ENCODE peak calls at places on chromosomes 5 and 9, in ten cellular contexts. V is GM23248, J is GM23338, A is hepatocyte, O is PC-3, Z is HCT116, E is Karpas-422, C is OCI-LY7, H is SK-N-SH, W is PC-9. N is an unnamed sample. For H3K9me2, the result is how much of the 10 kb centered on the place peaks cover.

GRCh38 chr5:91133183-91133582 is 249.9 kb downstream of the ARRDC3 start:
- DNase-seq in V (no peak), J (no peak), A (no peak), O (no peak), Z (no peak), E (no peak), C (no peak), H (no peak), W (no peak), N (no peak)

GRCh38 chr5:175181331-175181730 is 262.7 kb downstream of the DRD1 start:
- DNase-seq in V (no peak), J (no peak), A (no peak), O (no peak), Z (no peak), E (no peak), C (no peak), H (no peak), W (no peak), N (no peak)

GRCh38 chr9:133701981-133702797 is 36.0 kb downstream of the SARDH start:
- DNase-seq in V (no peak), J (no peak), A (peak), O (no peak), Z (no peak), E (no peak), C (peak), H (no peak), W (no peak), N (no peak)

GRCh38 chr5:134136221-134136631 is 21.7 kb downstream of the TCF7 start:
- DNase-seq in V (no peak), J (no peak), A (no peak), O (no peak), Z (no peak), E (no peak), C (no peak), H (no peak), W (no peak), N (no peak)

GRCh38 chr5:80153586-80154126 is 102.2 kb downstream of the SERINC5 start:
- DNase-seq in V (no peak), J (no peak), A (no peak), O (no peak), Z (no peak), E (no peak), C (no peak), H (no peak), W (no peak), N (no peak)

GRCh38 chr9:128916745-128917144 is 4.0 kb upstream of the PHYHD1 start:
- DNase-seq in V (no peak), J (no peak), A (no peak), O (no peak), Z (no peak), E (no peak), C (no peak), H (no peak), W (no peak), N (no peak)

GRCh38 chr5:173862047-173862477 is 26.1 kb upstream of the CPEB4 start:
- DNase-seq in V (no peak), J (no peak), A (no peak), O (no peak), Z (no peak), E (no peak), C (no peak), H (no peak), W (no peak), N (no peak)

GRCh38 chr5:78288246-78288645 is 6.3 kb downstream of the AP3B1 start:
- DNase-seq in V (peak), J (no peak), A (no peak), O (no peak), Z (no peak), E (no peak), C (no peak), H (no peak), W (no peak), N (no peak)

GRCh38 chr5:179870403-179870903 is 11.8 kb upstream of the MRNIP start:
- DNase-seq in V (peak), J (peak), A (peak), O (peak), Z (no peak), E (peak), C (peak), H (peak), W (no peak), N (no peak)

GRCh38 chr5:82104872-82105271 is 133.0 kb downstream of the ATG10 start:
- DNase-seq in V (no peak), J (no peak), A (no peak), O (no peak), Z (no peak), E (peak), C (no peak), H (no peak), W (no peak), N (no peak)

GRCh38 chr5:137194300-137194699 is 304.8 kb downstream of the SPOCK1 start:
- DNase-seq in V (no peak), J (no peak), A (no peak), O (no peak), Z (no peak), E (no peak), C (no peak), H (no peak), W (no peak), N (no peak)

GRCh38 chr9:35756743-35757526 is 2.9 kb upstream of the MSMP start:
- DNase-seq in V (peak), J (peak), A (peak), O (peak), Z (peak), E (peak), C (peak), H (peak), W (peak), N (peak)

GRCh38 chr5:135703026-135703550 is 124.3 kb upstream of the CXCL14 start:
- DNase-seq in V (no peak), J (no peak), A (no peak), O (no peak), Z (no peak), E (no peak), C (no peak), H (no peak), W (no peak), N (no peak)

GRCh38 chr5:66967102-66967501 is 229.5 kb downstream of the CD180 start:
- DNase-seq in V (peak), J (no peak), A (no peak), O (no peak), Z (no peak), E (no peak), C (no peak), H (no peak), W (no peak), N (no peak)

GRCh38 chr5:10317825-10318682 is 10.4 kb upstream of the CMBL start:
- DNase-seq in V (no peak), J (no peak), A (peak), O (peak), Z (no peak), E (no peak), C (no peak), H (no peak), W (no peak), N (no peak)

GRCh38 chr9:133683494-133684460 is 47.6 kb downstream of the DBH start:
- DNase-seq in V (peak), J (no peak), A (no peak), O (no peak), Z (no peak), E (no peak), C (peak), H (peak), W (no peak), N (no peak)

GRCh38 chr9:130054428-130054786 is 701 bp downstream of the GPR107 start:
- DNase-seq in V (peak), J (no peak), A (no peak), O (no peak), Z (no peak), E (no peak), C (no peak), H (no peak), W (no peak), N (no peak)

GRCh38 chr9:124386201-124386600 is 29.0 kb downstream of the PSMB7 start:
- DNase-seq in V (no peak), J (no peak), A (peak), O (no peak), Z (no peak), E (no peak), C (no peak), H (no peak), W (no peak), N (no peak)

GRCh38 chr5:140221697-140222223 is 46.8 kb downstream of the CYSTM1 start:
- DNase-seq in V (peak), J (no peak), A (no peak), O (peak), Z (peak), E (no peak), C (no peak), H (no peak), W (no peak), N (peak)

GRCh38 chr5:62460578-62460983 is 48.0 kb downstream of the IPO11 start:
- DNase-seq in V (peak), J (peak), A (peak), O (peak), Z (no peak), E (peak), C (peak), H (peak), W (no peak), N (peak)

GRCh38 chr5:8993031-8993430 is 552.8 kb downstream of the SEMA5A start:
- DNase-seq in V (peak), J (peak), A (peak), O (peak), Z (no peak), E (no peak), C (peak), H (no peak), W (no peak), N (no peak)

GRCh38 chr5:54317511-54318260 is 7.3 kb upstream of the ARL15 start:
- DNase-seq in V (peak), J (no peak), A (no peak), O (no peak), Z (no peak), E (no peak), C (no peak), H (no peak), W (no peak), N (no peak)

GRCh38 chr9:77747163-77747562 is 99.0 kb upstream of the GNA14 start:
- DNase-seq in V (peak), J (no peak), A (no peak), O (no peak), Z (no peak), E (no peak), C (no peak), H (no peak), W (no peak), N (no peak)

GRCh38 chr9:35649431-35650340 is 1.0 kb downstream of the SIT1 start:
- DNase-seq in V (peak), J (no peak), A (no peak), O (no peak), Z (no peak), E (peak), C (peak), H (no peak), W (no peak), N (no peak)

DNA sequence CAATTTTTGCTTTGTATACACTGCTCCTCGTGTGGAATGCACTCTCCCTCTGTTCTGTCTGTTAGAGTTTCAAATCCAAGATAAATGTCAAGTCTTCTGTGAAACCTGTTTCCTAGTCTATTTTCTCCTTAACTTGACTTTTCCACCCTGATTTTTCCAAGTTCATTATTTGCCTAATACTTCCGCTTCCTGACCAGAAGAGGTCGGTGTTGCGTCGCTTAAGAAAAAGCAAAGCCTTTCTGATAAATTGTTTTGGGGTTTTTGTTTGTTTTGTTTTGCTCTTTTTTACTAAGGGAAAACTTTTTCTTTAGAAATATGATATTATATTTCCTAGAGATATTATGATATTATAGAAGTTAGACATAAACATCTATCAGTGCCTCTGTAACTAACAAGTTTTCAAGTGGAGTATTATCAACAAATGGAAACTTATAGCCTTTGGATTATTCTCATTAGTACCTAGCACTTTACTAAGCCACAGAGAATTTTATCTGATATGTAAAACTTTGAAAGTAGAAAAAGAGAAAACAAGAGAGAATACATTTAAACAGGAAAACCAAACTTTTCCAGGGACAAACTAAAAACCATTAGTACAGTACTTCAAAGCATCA is 55.8 kb downstream of the PHAX start:
- DNase-seq in V (peak), J (peak), A (peak), O (peak), Z (peak), E (peak), C (peak), H (peak), W (no peak), N (peak)
- H3K9me2 ChIP-seq in V (under half), J (under half), A (under half), O (under half), Z (under half), E (under half), C (under half), H (under half), W (under half), N (under half)

DNA sequence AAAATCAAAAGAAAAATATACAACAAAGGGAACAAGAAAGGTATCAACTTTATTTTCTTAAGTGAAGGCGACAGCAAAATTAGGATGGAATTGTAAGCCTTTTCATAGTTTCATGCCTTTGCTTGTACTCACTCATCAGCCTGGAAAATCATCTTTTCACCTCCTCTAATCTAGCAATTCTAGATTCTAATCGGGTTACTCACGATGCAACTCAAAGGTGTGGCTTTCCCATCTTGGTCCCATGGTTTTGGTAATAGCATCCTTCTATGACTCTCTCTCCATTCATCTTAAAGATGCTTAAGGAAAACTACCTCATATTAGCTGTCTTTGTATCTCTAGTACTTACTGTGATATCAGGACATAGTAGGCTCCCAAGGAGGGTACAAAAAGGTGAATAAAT is 30.5 kb downstream of the DNAH5 start:
- DNase-seq in V (no peak), J (no peak), A (no peak), O (peak), Z (no peak), E (no peak), C (no peak), H (no peak), W (no peak), N (no peak)
- H3K27ac ChIP-seq in V (no peak), J (no peak), A (no peak), O (no peak), Z (no peak), E (no peak), C (no peak), H (no peak), W (no peak), N (no peak)

GRCh38 chr9:137347928-137348327 is 45.9 kb upstream of the NRARP start:
- DNase-seq in V (no peak), J (no peak), A (no peak), O (no peak), Z (no peak), E (no peak), C (no peak), H (no peak), W (no peak), N (no peak)

GRCh38 chr9:137349471-137350033 is 47.5 kb upstream of the NRARP start:
- DNase-seq in V (no peak), J (no peak), A (no peak), O (no peak), Z (no peak), E (no peak), C (no peak), H (peak), W (no peak), N (no peak)

GRCh38 chr9:137351781-137352501 is 49.9 kb upstream of the NRARP start:
- DNase-seq in V (no peak), J (no peak), A (no peak), O (no peak), Z (no peak), E (peak), C (no peak), H (no peak), W (no peak), N (no peak)

GRCh38 chr9:137350696-137351584 is 48.9 kb upstream of the NRARP start:
- DNase-seq in V (no peak), J (no peak), A (no peak), O (peak), Z (no peak), E (peak), C (no peak), H (no peak), W (no peak), N (no peak)

DNA sequence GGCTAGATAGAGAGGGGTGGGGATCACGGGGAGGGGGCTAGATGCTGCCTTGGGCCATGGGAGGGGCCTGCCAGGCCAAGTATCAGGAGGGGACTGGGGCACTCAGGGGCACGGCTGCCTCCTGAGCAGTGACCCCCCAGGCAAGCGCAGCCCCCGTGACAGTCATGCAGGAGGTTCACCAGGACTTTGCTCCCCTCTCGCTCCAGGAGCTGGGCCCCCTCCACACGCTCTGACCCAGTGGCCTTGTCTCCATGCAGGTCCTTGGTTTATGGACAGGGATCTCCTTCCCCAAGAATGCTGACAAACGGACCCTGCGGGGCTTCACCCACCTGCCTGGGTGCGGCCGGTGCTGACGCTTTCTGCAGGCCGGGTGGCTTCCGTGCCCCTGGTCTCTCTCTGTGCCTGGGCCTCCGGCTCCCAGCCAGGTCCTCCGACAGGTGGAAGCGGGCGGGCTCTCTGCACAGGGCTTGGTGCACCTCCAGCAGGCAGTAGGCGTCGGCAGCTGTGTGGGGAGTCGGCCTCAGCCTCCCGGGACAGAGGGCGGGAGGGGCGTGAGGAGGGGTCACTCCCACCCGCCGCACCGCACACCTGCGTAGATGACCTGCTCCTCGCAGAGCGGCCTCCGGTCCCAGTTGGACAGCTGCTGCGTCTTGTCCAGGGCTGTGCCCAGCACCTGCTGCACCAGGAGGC is 46.9 kb upstream of the NRARP start:
- DNase-seq in V (no peak), J (no peak), A (no peak), O (no peak), Z (no peak), E (peak), C (no peak), H (no peak), W (no peak), N (no peak)
- H3K9me2 ChIP-seq in V (under half), J (under half), A (under half), O (under half), Z (under half), E (under half), C (under half), H (under half), W (under half), N (under half)

GRCh38 chr5:35626108-35626507 is 8.4 kb downstream of the SPEF2 start:
- DNase-seq in V (peak), J (no peak), A (no peak), O (no peak), Z (no peak), E (no peak), C (no peak), H (no peak), W (no peak), N (no peak)

GRCh38 chr5:35622974-35623373 is 5.3 kb downstream of the SPEF2 start:
- DNase-seq in V (no peak), J (no peak), A (no peak), O (no peak), Z (no peak), E (no peak), C (no peak), H (no peak), W (no peak), N (no peak)

GRCh38 chr5:35626553-35626952 is 8.9 kb downstream of the SPEF2 start:
- DNase-seq in V (no peak), J (no peak), A (no peak), O (no peak), Z (no peak), E (no peak), C (no peak), H (no peak), W (no peak), N (no peak)
- H3K27ac ChIP-seq in V (peak), J (no peak), A (no peak), O (no peak), Z (no peak), E (no peak), C (no peak), H (peak), W (no peak), N (no peak)

DNA sequence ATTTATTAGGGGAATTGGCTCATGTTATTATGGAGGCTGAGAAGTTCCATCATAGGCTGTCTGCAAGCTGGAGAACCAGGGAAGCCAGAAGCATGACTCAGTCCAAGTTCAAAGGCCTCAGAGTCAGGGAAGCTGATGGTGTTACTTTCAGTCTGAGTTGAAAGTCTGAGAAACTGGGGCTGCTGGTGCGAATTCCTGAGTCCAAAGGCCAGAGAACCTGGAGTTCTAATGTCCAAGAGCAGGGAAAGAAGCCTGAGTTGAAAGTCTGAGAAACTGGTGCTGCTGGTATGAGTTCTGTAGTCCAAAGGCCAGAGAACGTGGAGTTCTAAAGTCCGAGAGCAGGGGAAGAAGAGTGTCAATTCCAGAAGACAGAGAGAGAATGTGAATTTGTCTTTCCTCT is 641.1 kb downstream of the ISL1 start:
- DNase-seq in V (peak), J (no peak), A (peak), O (no peak), Z (no peak), E (no peak), C (no peak), H (no peak), W (no peak), N (no peak)
- H3K9me2 ChIP-seq in V (under half), J (under half), A (under half), O (under half), Z (under half), E (under half), C (under half), H (under half), W (under half), N (under half)

N was measured in MM.1S.